ENCODE peak calls at places on chromosome 10, in seven cellular contexts. Z is EL; S is nucleus accumbens; A is AG10803; N is cardiac muscle cell; T is NCI-H1436; Q is stimulated activated CD8-positive, alpha-beta memory T cell treated with anti-CD3 and anti-CD28 coated beads, Interleukin-15, amount 100 ng/mL, for 24 hours. O is an unnamed sample.

GRCh38 chr10:36451391-36451790 is 674.0 kb upstream of the ANKRD30A start:
- DNase-seq in T (no peak), S (no peak), Q (no peak), N (no peak), Z (no peak), A (no peak), O (no peak)

GRCh38 chr10:33876547-33877400 is 542.3 kb upstream of the NRP1 start:
- DNase-seq in Z (no peak), A (no peak), T (no peak), Q (no peak), S (no peak), N (no peak), O (no peak)

GRCh38 chr10:115432188-115432819 is 339.1 kb downstream of the ATRNL1 start:
- DNase-seq in Q (no peak), A (peak; percentile 0), N (peak; percentile 40), S (no peak), Z (peak; percentile 6), T (no peak), O (peak; percentile 3)

GRCh38 chr10:44339218-44339617 is 45.7 kb downstream of the CXCL12 start:
- DNase-seq in A (no peak), Q (no peak), Z (no peak), T (no peak), N (no peak), S (no peak), O (no peak)

GRCh38 chr10:52965938-52966401 is 193.4 kb upstream of the MBL2 start:
- DNase-seq in Z (no peak), S (no peak), N (no peak), Q (no peak), T (no peak), A (no peak), O (no peak)

GRCh38 chr10:63765126-63765525 is 243.9 kb downstream of the REEP3 start:
- DNase-seq in N (no peak), Z (peak; percentile 5), S (no peak), T (no peak), Q (no peak), A (peak; percentile 47), O (peak; percentile 56)

GRCh38 chr10:14579405-14579804 is 195.3 kb downstream of the FAM107B start:
- DNase-seq in N (no peak), A (peak; percentile 43), T (no peak), S (no peak), Q (no peak), Z (no peak), O (no peak)

GRCh38 chr10:133324198-133324792 is 12.4 kb downstream of the CALY start:
- DNase-seq in A (peak; percentile 38), T (peak; percentile 84), N (peak; percentile 81), S (peak; percentile 62), Q (peak; percentile 31), Z (peak; percentile 50), O (no peak)

GRCh38 chr10:13890617-13891541 is 304.1 kb downstream of the PRPF18 start:
- DNase-seq in Z (peak; percentile 48), N (peak; percentile 42), A (peak; percentile 47), Q (no peak), T (no peak), S (peak; percentile 68), O (peak; percentile 38)

GRCh38 chr10:92239185-92239599 is 51.7 kb downstream of the CPEB3 start:
- DNase-seq in Q (no peak), T (no peak), S (peak; percentile 70), A (no peak), Z (no peak), N (peak; percentile 38), O (no peak)

GRCh38 chr10:78634389-78634815 is 434.4 kb upstream of the ZMIZ1 start:
- DNase-seq in A (peak; percentile 57), S (no peak), Q (no peak), N (no peak), Z (peak; percentile 3), T (no peak), O (peak; percentile 66)

O was measured in AG08395.